ENCODE peak calls at places on chromosomes 16 and 17, in nine cellular contexts. A is AG10803, U is upper lobe of right lung, V is K562, H is uterus, K is coronary artery, B is brain microvascular endothelial cell, Q is choroid plexus epithelial cell, L is fibroblast of the aortic adventitia. D is an unnamed sample.

GRCh38 chr16:24973771-24974461 is 41.3 kb downstream of the ARHGAP17 start:
- DNase-seq in A (no peak), U (no peak), V (no peak), H (no peak), K (no peak), B (no peak), Q (no peak), L (no peak), D (no peak)

GRCh38 chr16:29770250-29770929 is 7.7 kb upstream of the ZG16 start:
- DNase-seq in A (no peak), U (no peak), V (no peak), H (no peak), K (no peak), B (no peak), Q (no peak), L (no peak), D (no peak)

GRCh38 chr17:80252871-80253270 is 7.8 kb upstream of the RNF213 start:
- DNase-seq in A (no peak), U (peak; percentile 90), V (peak; percentile 42), H (no peak), K (no peak), B (no peak), Q (no peak), L (no peak), D (no peak)

GRCh38 chr16:2170587-2171435 is 15.2 kb downstream of the TRAF7 start:
- DNase-seq in A (no peak), U (no peak), V (no peak), H (no peak), K (no peak), B (no peak), Q (no peak), L (no peak), D (no peak)

GRCh38 chr17:15963670-15964110 is 18.8 kb downstream of the ADORA2B start:
- DNase-seq in A (no peak), U (no peak), V (no peak), H (no peak), K (no peak), B (peak; percentile 64), Q (peak; percentile 74), L (peak; percentile 67), D (peak; percentile 85)

GRCh38 chr17:6457688-6458190 is 13.5 kb downstream of the PIMREG start:
- DNase-seq in A (no peak), U (no peak), V (no peak), H (no peak), K (no peak), B (no peak), Q (no peak), L (no peak), D (no peak)

GRCh38 chr16:54282923-54283734 is 3.5 kb downstream of the IRX3 start:
- DNase-seq in A (no peak), U (no peak), V (no peak), H (no peak), K (no peak), B (no peak), Q (no peak), L (no peak), D (no peak)

GRCh38 chr16:2779978-2780898 is 3.2 kb upstream of the ELOB start:
- DNase-seq in A (no peak), U (peak; percentile 47), V (no peak), H (peak; percentile 9), K (peak; percentile 62), B (no peak), Q (no peak), L (no peak), D (no peak)

GRCh38 chr17:43468746-43469544 is 14.8 kb upstream of the DHX8 start:
- DNase-seq in A (peak; percentile 96), U (no peak), V (no peak), H (no peak), K (no peak), B (peak; percentile 89), Q (peak; percentile 90), L (peak; percentile 67), D (peak; percentile 92)

GRCh38 chr17:7466644-7467341 is 12.6 kb downstream of the ZBTB4 start:
- DNase-seq in A (peak; percentile 50), U (no peak), V (peak; percentile 27), H (peak; percentile 85), K (no peak), B (no peak), Q (peak; percentile 49), L (peak; percentile 71), D (peak; percentile 49)

GRCh38 chr17:77233635-77234334 is 93.0 kb downstream of the SEC14L1 start:
- DNase-seq in A (peak; percentile 55), U (no peak), V (peak; percentile 76), H (peak; percentile 63), K (no peak), B (peak; percentile 86), Q (peak; percentile 69), L (peak; percentile 74), D (peak; percentile 71)

GRCh38 chr16:78896280-78896679 is 704.3 kb downstream of the MAF start:
- DNase-seq in A (no peak), U (no peak), V (no peak), H (no peak), K (no peak), B (no peak), Q (no peak), L (no peak), D (no peak)

GRCh38 chr17:80907281-80907680 is 84.4 kb upstream of the CHMP6 start:
- DNase-seq in A (no peak), U (no peak), V (no peak), H (no peak), K (no peak), B (no peak), Q (no peak), L (no peak), D (no peak)

GRCh38 chr16:3143189-3143588 is 8.4 kb downstream of the ZNF213 start:
- DNase-seq in A (no peak), U (no peak), V (no peak), H (no peak), K (no peak), B (no peak), Q (no peak), L (no peak), D (no peak)

GRCh38 chr17:16037636-16038035 is 38.0 kb downstream of the TTC19 start:
- DNase-seq in A (no peak), U (no peak), V (no peak), H (no peak), K (no peak), B (peak; percentile 24), Q (peak; percentile 40), L (peak; percentile 19), D (peak; percentile 47)

GRCh38 chr16:77675464-77676324 is 46.6 kb upstream of the NUDT7 start:
- DNase-seq in A (peak; percentile 75), U (no peak), V (peak; percentile 70), H (peak; percentile 67), K (peak; percentile 82), B (peak; percentile 69), Q (peak; percentile 89), L (peak; percentile 85), D (peak; percentile 73)
- H3K4me3 ChIP-seq in A (no peak overlapping the region), U (no peak overlapping the region), V (no peak overlapping the region), H (no peak overlapping the region), K (no peak overlapping the region), B (no peak overlapping the region), Q (peak overlapping the region; percentile 35), L (no peak overlapping the region), D (no peak overlapping the region)

DNA sequence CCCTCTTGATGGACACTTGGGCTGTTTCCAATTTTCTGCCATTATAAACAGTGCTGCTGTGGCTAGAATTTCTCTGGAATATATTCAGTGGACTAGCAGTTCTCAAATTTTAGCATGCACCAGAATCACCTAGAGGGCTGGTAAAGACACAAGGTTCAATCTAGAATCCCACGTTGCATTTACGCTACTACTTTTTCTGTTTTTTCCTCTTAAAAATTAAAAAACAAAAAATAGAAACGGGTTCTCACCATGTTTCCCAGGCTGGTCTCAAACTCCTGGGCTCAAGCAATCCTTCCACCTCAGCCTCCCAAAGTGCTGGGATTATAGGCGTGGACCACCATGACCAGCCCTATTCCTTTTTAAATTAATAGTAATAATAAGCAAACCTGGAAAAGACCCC is 14.5 kb upstream of the PRM1 start:
- DNase-seq in A (no peak), U (no peak), V (no peak), H (no peak), K (no peak), B (no peak), Q (no peak), L (no peak), D (no peak)
- TF ChIP-seq CTCF in A (no peak), U (no peak), V (no peak), H (no peak), K (no peak), B (no peak), Q (no peak), L (no peak), D (no peak)

DNA sequence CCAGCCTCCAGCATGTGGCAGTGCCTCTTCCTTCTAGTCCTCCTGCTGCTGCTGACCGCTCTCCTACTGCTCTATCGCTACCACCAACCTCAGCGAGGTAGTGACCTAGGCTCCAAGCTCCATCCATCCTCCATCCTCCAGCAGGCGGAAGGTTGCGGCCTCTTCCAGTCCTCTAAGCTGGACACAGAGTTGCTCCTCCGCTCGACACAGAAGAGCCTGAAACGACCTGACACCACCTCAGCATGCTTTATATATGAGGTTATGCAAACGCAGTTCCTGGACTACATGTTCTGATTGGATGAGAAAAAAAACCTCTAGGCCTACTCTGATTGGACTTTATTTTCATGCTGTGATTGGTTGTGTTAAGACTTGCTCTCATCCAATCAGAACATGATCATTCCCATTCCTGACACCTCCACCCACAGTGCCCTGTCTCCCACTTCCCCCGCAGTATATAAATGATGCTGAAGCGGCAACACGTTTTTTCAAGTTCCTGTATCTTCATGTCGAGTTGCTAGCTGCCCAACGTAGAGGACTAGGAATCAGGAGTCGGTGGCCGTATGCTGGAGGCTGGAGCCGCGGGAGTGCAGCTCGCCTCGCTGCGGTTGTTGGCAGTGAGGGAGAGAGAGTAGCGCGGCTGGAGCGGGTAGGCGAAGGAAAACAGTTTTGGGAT is 398.1 kb downstream of the KCNJ18 start:
- DNase-seq in A (no peak), U (no peak), V (peak; percentile 26), H (no peak), K (no peak), B (no peak), Q (no peak), L (no peak), D (no peak)
- H3K4me3 ChIP-seq in A (no peak overlapping the region), U (no peak overlapping the region), V (peak overlapping the region; percentile 66), H (no peak overlapping the region), K (no peak overlapping the region), B (no peak overlapping the region), Q (no peak overlapping the region), L (no peak overlapping the region), D (no peak overlapping the region)

DNA sequence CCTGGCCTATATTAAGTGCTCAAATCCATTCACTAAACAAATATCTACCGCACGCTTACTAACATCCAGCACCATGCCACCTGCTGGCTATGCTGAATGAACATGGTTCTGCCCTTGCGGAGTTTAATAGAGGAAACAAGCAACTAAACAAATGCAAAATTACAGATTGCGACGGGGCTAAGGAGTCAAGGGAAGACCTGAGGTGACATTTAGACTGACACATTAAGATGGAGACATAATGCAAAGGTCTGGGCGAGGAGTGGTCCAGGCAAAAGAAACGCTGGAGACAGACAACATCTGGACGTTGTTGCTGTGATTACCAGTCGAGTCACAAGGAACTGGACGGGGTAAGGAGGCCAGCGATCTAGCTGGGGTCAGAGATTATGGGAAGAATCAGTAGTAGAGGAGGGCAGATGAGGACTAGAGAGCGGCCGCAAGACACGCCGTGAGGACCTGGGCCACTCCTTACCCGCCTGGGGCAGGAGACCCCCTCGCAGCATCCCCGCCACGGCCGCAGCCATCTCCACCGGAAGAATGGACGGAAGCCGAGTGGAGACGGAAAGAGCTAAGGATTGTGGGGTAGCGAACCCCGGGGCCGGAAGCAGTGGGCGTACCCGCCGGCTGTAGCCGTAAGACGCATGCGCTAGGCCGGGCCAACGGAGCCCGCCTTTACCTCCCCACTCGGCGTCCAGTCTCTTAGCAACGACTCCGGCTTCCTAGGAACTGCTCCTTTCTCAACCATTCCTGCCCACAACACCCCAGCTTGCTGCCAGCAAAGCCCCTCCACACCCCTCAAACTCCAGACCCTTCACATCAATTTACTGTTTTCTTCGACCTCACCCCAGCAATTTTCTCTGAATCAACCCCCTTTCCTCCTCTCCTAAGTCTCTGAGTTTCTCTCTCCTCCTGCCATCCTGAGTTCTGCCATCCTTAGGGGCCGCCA is at the start of the genes LRRC46 and MRPL10:
- DNase-seq in A (peak; percentile 89), U (peak; percentile 97), V (peak; percentile 99), H (peak; percentile 92), K (peak; percentile 93), B (peak; percentile 88), Q (peak; percentile 95), L (peak; percentile 92), D (peak; percentile 92)
- TF ChIP-seq CTCF in A (peak; percentile 57), U (no peak), V (peak; percentile 45), H (peak; percentile 55), K (no peak), B (peak; percentile 66), Q (peak; percentile 61), L (peak; percentile 53), D (peak; percentile 46)